ENCODE peak calls at places on chromosomes 1 and 21, in six cellular contexts. Y is lower leg skin, P is neural crest cell, I is upper lobe of right lung, Z is fibroblast of the aortic adventitia, C is NB4. T is an unnamed sample.

GRCh38 chr1:9927259-9927658 is 15.9 kb downstream of the LZIC start:
- DNase-seq in Z (no peak), I (no peak), P (no peak), Y (no peak), C (no peak), T (no peak)

GRCh38 chr1:204418174-204419063 is 6.8 kb upstream of the PPP1R15B start:
- DNase-seq in P (no peak), I (no peak), Y (no peak), Z (peak), C (peak), T (no peak)

GRCh38 chr21:22961248-22961647 is 1963.0 kb downstream of the NCAM2 start:
- DNase-seq in C (no peak), Y (no peak), P (no peak), I (no peak), Z (no peak), T (no peak)

GRCh38 chr21:34613679-34614442 is 1.1 kb downstream of the RCAN1 start:
- DNase-seq in Z (no peak), Y (no peak), I (no peak), C (peak), P (no peak), T (no peak)

GRCh38 chr1:24309762-24310485 is 9.2 kb upstream of the GRHL3 start:
- DNase-seq in Y (no peak), C (no peak), P (no peak), Z (no peak), I (no peak), T (no peak)

GRCh38 chr1:184350573-184350972 is 36.3 kb upstream of the C1orf21 start:
- DNase-seq in I (no peak), Z (no peak), P (no peak), C (no peak), Y (no peak), T (no peak)

GRCh38 chr1:44227211-44227610 is 13.9 kb downstream of the DMAP1 start:
- DNase-seq in P (no peak), Y (no peak), Z (peak), I (no peak), C (peak), T (peak)

GRCh38 chr1:75618382-75618781 is 7.5 kb upstream of the SLC44A5 start:
- DNase-seq in Z (no peak), Y (no peak), P (no peak), I (no peak), C (no peak), T (no peak)

GRCh38 chr1:246786606-246787238 is 62.5 kb downstream of the SCCPDH start:
- DNase-seq in I (no peak), Y (no peak), C (no peak), Z (no peak), P (no peak), T (no peak)

GRCh38 chr1:116569776-116570357 is 959 bp downstream of the CD58 start:
- DNase-seq in C (no peak), Y (peak), P (no peak), I (peak), Z (no peak), T (no peak)

GRCh38 chr1:116572079-116572478 is 1.3 kb upstream of the CD58 start:
- DNase-seq in Y (no peak), C (no peak), Z (no peak), I (no peak), P (no peak), T (no peak)

GRCh38 chr1:116568925-116569490 is 1.8 kb downstream of the CD58 start:
- DNase-seq in P (no peak), Y (no peak), C (no peak), I (no peak), Z (no peak), T (no peak)

GRCh38 chr1:116571215-116571919 is 541 bp upstream of the CD58 start:
- DNase-seq in Z (no peak), C (no peak), I (no peak), Y (no peak), P (no peak), T (no peak)

DNA sequence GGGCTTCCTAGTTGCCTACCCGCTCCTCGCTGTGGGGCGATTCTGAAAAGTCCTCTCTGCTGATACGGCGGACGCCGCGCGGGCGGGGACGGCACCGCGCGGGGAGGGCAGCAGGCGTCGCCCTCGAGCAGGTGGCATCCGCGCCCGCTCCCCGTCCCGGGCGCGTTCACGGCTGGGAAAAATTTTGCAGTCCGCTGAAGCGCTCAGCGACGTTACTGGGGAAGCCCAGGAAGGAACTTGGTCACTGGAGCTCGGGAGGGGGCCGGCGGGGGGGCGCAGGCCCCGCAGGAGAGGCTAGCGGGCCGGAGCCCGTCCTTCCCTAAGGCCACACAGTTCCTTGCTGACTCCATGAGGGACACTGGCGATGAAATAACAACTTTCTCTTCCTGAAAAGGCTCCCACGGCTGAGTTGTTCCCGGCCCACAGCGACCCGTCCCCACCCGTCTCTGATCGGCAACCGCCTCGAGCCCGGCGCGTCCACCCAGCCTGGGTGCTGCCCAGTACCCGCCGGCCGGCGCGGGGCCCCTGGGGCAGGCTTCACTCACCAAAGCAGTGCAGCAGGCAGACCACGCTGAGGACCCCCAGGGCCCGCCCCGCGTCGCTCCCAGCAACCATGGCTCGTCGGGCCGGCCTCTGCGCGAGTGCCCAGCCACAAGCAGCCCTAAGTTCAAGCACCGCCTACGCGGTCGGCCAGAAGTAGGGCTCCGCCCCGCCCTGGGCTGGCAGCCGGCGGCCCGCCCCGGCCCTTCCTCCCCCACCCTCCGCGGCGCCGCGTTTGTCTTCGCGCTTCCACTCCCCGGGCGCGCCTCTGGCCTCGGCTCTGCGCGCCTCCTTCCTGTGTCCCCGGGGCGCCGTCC is at the start of gene CD58:
- DNase-seq in C (peak), Z (peak), Y (peak), P (peak), I (peak), T (peak)
- TF ChIP-seq CTCF in C (peak), Z (peak), Y (no peak), P (peak), I (peak), T (peak)

DNA sequence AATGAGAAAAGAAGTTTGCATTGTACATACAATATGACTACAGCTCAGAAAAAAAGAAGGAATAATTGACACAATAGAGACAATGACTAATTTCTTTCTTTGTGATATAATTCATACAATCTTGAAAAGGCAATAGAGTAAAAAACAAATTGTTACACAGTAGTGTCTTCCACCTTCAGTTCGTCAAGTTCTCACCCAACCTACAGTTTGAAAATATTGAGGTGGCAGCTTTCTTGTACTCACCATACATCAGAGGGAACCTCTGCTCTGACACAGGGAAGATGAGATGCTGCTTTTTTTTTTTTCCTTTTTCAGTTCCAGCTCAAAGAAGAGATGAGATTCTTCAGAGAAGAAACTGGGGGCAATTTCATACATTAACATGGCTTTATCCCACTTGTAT is 173.2 kb downstream of the ATP6V1G3 start:
- DNase-seq in Z (no peak), P (no peak), I (no peak), Y (no peak), C (no peak), T (no peak)
- TF ChIP-seq CTCF in Z (no peak), P (no peak), I (no peak), Y (no peak), C (no peak), T (no peak)

DNA sequence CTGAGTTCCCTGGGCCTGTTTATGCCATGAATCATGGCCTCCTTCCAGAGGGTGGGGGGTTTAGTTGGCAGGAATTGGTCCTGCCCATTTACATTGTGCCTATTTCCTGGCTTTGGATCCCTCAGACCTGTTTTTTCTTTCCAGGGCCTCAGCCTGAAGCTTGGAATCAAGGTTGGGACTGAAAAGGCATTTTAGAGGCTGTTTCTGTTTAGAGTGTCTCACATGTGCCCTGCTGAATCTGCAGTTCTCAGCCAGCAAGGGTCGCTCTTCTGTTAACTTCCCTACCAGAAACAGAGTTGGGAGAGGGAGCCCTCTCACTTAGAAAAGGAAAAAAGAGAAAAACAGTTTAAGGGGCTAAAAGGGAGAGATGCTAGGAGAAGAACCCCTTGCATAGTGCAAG is 191.1 kb downstream of the PTPRC start:
- DNase-seq in C (no peak), Y (no peak), I (no peak), P (no peak), Z (peak), T (no peak)
- TF ChIP-seq CTCF in C (no peak), Y (no peak), I (peak), P (peak), Z (peak), T (no peak)

GRCh38 chr1:31706384-31707058 is 2.7 kb upstream of the COL16A1 start:
- DNase-seq in Y (no peak), I (no peak), Z (no peak), C (no peak), P (no peak), T (no peak)

GRCh38 chr1:31709060-31709459 is 5.2 kb upstream of the COL16A1 start:
- DNase-seq in Z (no peak), I (no peak), Y (no peak), C (no peak), P (no peak), T (no peak)

GRCh38 chr1:31705080-31705866 is 1.5 kb upstream of the COL16A1 start:
- DNase-seq in P (no peak), Z (peak), C (peak), I (no peak), Y (peak), T (peak)

GRCh38 chr1:31708324-31708723 is 4.5 kb upstream of the COL16A1 start:
- DNase-seq in Z (no peak), I (no peak), P (no peak), Y (no peak), C (no peak), T (no peak)

GRCh38 chr1:31707711-31708110 is 3.9 kb upstream of the COL16A1 start:
- DNase-seq in C (peak), I (no peak), Z (peak), Y (no peak), P (no peak), T (no peak)
- TF ChIP-seq CTCF in C (peak), I (no peak), Z (peak), Y (no peak), P (no peak), T (no peak)